ENCODE peak calls at places on chromosomes 16 and 17, in ten cellular contexts. F, C, A, N, T, D, E, H, L and S are unnamed samples.

GRCh38 chr16:68644715-68645493 is at the start of gene CDH3:
- DNase-seq in H (no peak), T (no peak), A (no peak), C (peak), F (peak), D (peak), L (no peak), N (no peak), E (peak), S (no peak)

GRCh38 chr16:69938981-69939820 is 11.9 kb upstream of the CLEC18A start:
- DNase-seq in N (no peak), F (no peak), L (no peak), D (no peak), T (no peak), C (no peak), A (no peak), E (no peak), H (no peak), S (no peak)

GRCh38 chr17:36703860-36704266 is 102.5 kb downstream of the MRM1 start:
- DNase-seq in L (no peak), C (peak), T (no peak), F (peak), E (peak), A (peak), N (peak), H (peak), D (peak), S (no peak)

GRCh38 chr16:87451563-87452210 is 41.1 kb downstream of the ZCCHC14 start:
- DNase-seq in A (no peak), F (no peak), E (no peak), N (no peak), H (no peak), D (no peak), C (no peak), L (no peak), T (no peak), S (no peak)

GRCh38 chr16:57508084-57508425 is 21.8 kb upstream of the DOK4 start:
- DNase-seq in E (no peak), H (no peak), F (no peak), A (no peak), N (no peak), C (no peak), L (no peak), D (no peak), T (no peak), S (no peak)

GRCh38 chr17:75610103-75610984 is 22.7 kb downstream of the MYO15B start:
- DNase-seq in E (no peak), C (peak), H (no peak), A (no peak), D (no peak), N (no peak), T (no peak), F (no peak), L (no peak), S (no peak)

GRCh38 chr16:1331712-1332617 is 1.5 kb upstream of the BAIAP3 start:
- DNase-seq in D (peak), E (no peak), A (peak), F (peak), T (no peak), C (peak), N (no peak), L (peak), H (peak), S (peak)

GRCh38 chr17:39920218-39921210 is 2.1 kb upstream of the GSDMB start:
- DNase-seq in T (no peak), A (no peak), H (no peak), L (no peak), E (no peak), N (no peak), D (no peak), C (no peak), F (no peak), S (no peak)

GRCh38 chr17:58303981-58304734 is 23.4 kb upstream of the MPO start:
- DNase-seq in D (no peak), T (no peak), N (peak), L (peak), C (peak), F (peak), A (peak), E (peak), H (peak), S (no peak)

DNA sequence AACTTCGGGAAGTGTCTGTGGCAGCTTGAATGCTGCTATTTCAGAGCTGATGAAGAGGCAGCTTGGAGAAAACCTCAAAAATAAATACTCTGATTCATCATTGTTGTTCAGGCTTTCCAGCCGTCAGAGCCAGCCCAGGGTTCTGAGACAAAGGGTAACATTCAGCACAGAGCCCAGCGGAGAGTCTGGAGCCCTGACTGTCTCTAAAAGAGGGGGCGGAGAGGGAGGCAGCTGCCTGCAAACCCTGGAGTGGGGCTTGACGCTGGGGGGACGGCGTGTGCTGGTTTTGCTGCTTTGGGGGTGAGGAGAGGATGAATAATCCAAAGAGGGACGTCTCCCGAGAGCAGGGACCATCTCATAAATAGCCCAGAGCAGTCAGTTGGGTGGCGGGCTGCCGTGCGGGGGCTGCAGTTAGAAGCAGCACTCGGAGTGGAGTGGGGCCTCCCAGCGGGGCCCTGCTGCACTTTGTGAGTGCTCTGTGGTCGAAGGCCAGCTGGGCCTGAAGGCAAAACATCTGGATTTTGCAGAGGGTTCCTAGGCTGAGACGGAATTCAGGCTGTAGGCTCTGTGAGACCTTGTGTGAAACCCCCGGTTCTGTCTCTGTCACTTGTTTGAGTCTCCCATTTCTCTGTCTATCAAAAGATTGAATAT is 237.8 kb downstream of the PRKCA start:
- DNase-seq in C (no peak), D (no peak), A (peak), E (peak), H (peak), T (no peak), F (peak), N (peak), L (peak), S (no peak)
- H3K4me3 ChIP-seq in C (no peak), D (no peak), A (no peak), E (peak), H (no peak), T (no peak), F (no peak), N (no peak), L (no peak), S (no peak)

DNA sequence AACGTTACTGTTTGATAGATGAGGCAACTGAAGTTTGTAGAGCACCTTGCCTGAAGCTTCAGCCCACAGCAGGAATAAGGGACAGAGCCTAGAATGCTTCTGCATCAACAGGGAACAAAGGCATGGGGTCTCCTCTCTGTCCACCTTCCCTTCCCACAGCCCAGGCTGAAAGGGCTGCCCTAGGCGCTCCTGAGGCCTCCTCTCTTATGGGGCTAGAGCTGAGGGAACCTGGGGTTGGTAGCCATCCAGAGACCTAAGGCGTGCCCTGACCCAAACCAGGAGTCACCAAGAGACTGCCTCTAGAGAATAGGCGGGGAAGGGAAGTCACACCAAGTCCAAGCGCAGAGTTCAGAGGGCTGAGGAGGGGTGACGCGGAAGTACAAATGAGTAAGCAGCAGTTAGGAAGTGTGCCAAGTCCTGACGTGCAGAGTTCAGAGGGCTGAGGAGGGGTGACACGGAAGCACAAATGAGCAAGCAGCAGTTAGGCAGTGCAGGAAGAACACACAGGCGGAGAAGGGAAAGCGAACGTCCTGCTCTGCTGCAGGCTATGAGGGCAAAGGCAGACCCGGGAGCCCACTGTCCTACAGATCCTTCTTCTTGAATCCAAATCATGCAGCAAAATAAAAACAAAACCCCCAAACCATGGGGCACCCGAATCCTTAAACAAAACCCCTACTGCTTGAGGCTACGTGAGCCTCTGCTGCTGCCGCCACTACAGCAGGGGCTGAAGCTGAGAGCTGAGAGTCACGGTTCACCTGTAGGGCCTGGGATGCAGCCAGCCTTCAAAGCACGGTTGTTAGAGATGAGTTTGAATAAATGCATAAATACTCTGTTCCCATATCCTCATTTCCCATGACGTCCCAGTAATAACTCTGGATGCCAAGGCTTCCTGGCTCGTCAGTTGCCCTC is 2.7 kb upstream of the SPG7 start:
- DNase-seq in T (peak), F (no peak), L (peak), C (peak), D (peak), H (peak), A (peak), N (peak), E (peak), S (peak)
- H3K4me3 ChIP-seq in T (no peak), F (no peak), L (no peak), C (no peak), D (no peak), H (no peak), A (no peak), N (peak), E (no peak), S (peak)

DNA sequence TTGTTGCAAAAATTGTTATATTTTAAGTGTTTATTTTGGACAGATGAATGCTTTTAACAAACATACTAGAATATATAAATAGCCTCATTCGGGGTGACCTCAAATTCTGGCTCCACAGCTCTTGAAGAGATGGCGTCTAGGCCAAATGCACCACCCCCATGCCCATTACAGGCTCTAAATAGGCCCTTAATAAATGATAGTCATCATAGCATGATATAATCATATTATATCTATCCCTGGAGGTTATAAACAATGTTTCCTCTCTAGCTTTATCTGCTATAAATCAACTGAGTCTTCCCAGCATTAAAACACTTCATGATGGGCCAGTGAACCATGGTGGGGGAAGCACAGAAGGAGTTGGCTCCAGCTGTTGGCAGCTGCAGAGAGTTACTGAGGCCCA is 214.9 kb upstream of the MPHOSPH6 start:
- DNase-seq in H (no peak), A (no peak), D (no peak), C (no peak), N (no peak), E (no peak), T (no peak), L (no peak), F (no peak), S (no peak)
- H3K4me3 ChIP-seq in H (no peak), A (no peak), D (no peak), C (no peak), N (no peak), E (no peak), T (no peak), L (no peak), F (no peak), S (no peak)

GRCh38 chr17:59649886-59650285 is 30.2 kb downstream of the CLTC start:
- DNase-seq in F (no peak), D (no peak), H (no peak), L (no peak), A (peak), N (no peak), T (no peak), E (no peak), C (no peak), S (no peak)

GRCh38 chr17:59650642-59651041 is 30.9 kb downstream of the CLTC start:
- DNase-seq in T (no peak), L (no peak), C (no peak), D (no peak), A (no peak), F (no peak), H (no peak), E (no peak), N (no peak), S (no peak)

GRCh38 chr17:59652119-59652518 is 32.4 kb downstream of the CLTC start:
- DNase-seq in L (peak), H (peak), D (no peak), F (no peak), N (peak), C (no peak), A (peak), E (no peak), T (no peak), S (no peak)

GRCh38 chr17:59647288-59647687 is 27.6 kb downstream of the CLTC start:
- DNase-seq in H (no peak), N (no peak), T (no peak), A (no peak), L (no peak), D (no peak), F (no peak), E (no peak), C (no peak), S (no peak)

GRCh38 chr17:59651346-59651745 is 31.7 kb downstream of the CLTC start:
- DNase-seq in F (no peak), T (no peak), D (no peak), H (peak), N (no peak), A (peak), L (no peak), E (no peak), C (no peak), S (no peak)
- H3K4me3 ChIP-seq in F (no peak), T (no peak), D (no peak), H (no peak), N (no peak), A (no peak), L (no peak), E (no peak), C (no peak), S (no peak)

DNA sequence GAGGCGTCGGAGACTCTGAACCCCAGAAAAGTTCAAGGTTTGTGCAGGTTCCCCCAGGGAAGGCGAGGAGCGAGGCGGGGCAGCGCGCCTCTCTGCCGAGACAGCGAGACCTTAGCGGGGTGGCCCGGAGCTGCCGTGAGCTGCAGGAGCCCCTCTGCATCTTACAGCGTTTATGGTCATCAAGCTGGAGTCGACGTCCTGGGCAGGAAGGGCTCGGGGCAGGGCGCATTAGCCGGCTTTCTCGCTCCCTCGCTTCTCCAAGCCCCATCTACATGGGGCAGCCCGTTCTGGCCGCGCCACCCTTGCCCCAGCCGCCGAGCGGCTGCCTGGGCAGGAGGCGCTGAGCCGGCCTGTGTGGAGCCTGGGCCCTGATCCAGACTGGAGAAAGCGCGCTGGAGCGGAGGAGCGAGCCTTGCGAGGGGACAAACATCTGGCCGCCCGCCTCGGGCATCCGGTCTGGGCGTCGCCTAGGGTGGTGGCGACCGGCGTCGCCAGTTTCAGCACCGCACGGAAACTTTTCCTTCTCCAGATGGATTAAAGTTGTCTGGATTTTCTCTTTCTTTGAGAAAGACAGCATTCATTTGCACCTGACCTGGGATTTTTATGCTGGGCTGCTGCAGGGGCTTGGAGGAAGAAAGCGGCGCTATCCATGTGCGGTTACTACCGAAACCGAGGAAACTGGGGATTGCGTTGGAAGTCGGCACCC is 750 bp downstream of the TMEM132E start:
- DNase-seq in F (peak), C (no peak), A (no peak), H (no peak), D (peak), T (no peak), L (peak), N (peak), E (peak), S (no peak)
- H3K4me3 ChIP-seq in F (peak), C (peak), A (no peak), H (no peak), D (peak), T (peak), L (no peak), N (no peak), E (peak), S (peak)

DNA sequence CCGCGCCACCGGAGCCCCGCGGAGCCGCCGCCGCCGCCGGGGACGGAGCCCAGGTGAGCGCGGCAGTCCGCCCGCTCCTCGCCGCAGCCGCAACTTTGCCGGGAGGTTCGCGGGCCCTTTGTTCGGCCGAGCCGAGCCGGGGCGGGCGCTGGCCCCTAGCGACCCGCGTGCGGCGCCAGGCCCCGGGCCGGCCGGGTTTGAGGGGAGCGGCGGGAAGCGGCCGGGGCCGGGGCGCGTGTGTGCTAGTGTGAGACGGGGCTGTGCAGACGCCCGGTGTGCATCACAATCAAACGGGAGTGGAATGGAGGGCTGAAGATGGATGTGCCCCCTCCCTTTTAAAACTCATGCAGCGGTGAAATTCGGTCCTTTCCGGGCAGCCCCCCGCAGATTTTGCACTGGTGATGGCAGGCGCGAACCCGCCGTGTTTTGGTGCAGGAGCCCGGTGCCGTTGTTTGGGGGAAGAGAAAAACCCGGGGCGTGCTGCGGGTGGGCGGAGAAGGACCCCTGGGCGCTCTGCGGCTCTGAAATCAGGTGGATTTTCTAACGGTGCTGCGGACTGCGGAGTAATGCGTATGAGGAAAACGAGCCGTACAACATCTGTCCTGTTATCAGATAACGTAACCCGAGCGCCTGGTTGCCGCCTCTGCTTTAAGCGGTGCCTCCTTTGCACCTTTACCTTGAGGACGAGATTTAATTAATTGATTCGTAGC is 868 bp downstream of the TNRC6C start:
- DNase-seq in A (peak), N (peak), T (no peak), D (peak), E (peak), H (peak), C (no peak), F (peak), L (no peak), S (no peak)
- H3K4me3 ChIP-seq in A (peak), N (peak), T (peak), D (peak), E (peak), H (peak), C (peak), F (peak), L (peak), S (peak)

GRCh38 chr17:45973943-45974859 is 24.8 kb upstream of the STH start:
- DNase-seq in E (no peak), N (no peak), F (no peak), D (no peak), L (no peak), A (no peak), H (no peak), T (no peak), C (no peak), S (peak)

GRCh38 chr17:45973099-45973838 is 25.8 kb upstream of the STH start:
- DNase-seq in F (no peak), T (no peak), E (no peak), C (peak), D (no peak), H (no peak), L (no peak), N (no peak), A (no peak), S (peak)

GRCh38 chr17:45976391-45976754 is 22.7 kb upstream of the STH start:
- DNase-seq in L (no peak), N (no peak), A (no peak), D (no peak), T (no peak), H (no peak), C (no peak), F (no peak), E (no peak), S (no peak)

GRCh38 chr17:45975640-45976295 is 23.3 kb upstream of the STH start:
- DNase-seq in L (no peak), A (no peak), D (no peak), E (no peak), F (no peak), C (no peak), N (no peak), T (no peak), H (no peak), S (no peak)

DNA sequence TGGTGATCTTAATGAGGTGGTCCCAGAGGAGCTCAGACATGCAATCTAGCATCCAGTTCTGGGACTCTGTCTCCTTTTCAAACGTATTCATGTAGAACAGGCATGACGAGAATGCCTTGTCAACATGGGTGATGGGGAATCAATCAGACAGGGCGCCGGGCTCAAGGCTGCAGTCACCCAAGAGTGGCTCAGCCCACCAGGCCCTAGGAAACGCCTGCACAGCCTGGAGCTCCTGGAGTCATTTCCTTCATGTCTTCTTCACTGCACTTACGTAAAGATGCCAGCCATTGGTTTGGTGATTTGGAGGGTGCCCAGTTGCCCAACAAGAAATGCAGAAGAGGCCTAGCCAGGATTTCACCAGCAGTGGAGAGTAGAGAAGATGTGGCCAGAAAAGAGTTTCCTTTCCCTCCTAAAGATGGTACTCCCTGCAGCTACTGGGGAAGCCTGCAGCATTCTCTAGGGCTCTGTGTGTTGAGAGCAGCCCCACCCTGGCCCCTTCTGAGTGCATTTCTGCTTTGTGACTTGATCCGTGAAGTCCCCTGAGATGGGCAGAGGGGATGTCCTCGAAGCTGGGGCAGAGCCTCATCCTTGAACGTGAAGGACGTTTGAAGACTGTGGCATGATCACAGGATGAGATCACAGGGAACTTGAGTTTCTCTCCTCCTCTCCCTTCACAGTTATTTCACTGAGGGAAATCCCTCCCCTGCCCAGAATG is 24.0 kb upstream of the STH start:
- DNase-seq in H (no peak), C (no peak), A (no peak), F (no peak), L (no peak), N (no peak), T (no peak), D (no peak), E (no peak), S (no peak)
- H3K4me3 ChIP-seq in H (no peak), C (no peak), A (no peak), F (no peak), L (no peak), N (no peak), T (no peak), D (no peak), E (no peak), S (no peak)